ENCODE peak calls at places on chromosomes 16 and 17, in five cellular contexts. F is neural progenitor cell; S is CD8-positive, alpha-beta T cell; V is tibial artery; T is AG04450. J is an unnamed sample.

GRCh38 chr17:18122991-18123753 is 14.6 kb downstream of the MYO15A start:
- DNase-seq in F (no peak), V (no peak), T (no peak), S (no peak), J (no peak)

GRCh38 chr16:19524356-19524865 is 669 bp downstream of the CCP110 start:
- DNase-seq in V (no peak), S (no peak), T (no peak), F (no peak), J (peak; percentile 3)

GRCh38 chr16:14172200-14172805 is 101.2 kb downstream of the MRTFB start:
- DNase-seq in V (no peak), F (no peak), S (no peak), T (peak; percentile 71), J (peak; percentile 93)

GRCh38 chr16:77531741-77532140 is 96.9 kb upstream of the ADAMTS18 start:
- DNase-seq in S (no peak), F (no peak), T (no peak), V (no peak), J (peak; percentile 11)

GRCh38 chr17:45139533-45139920 is 4.0 kb downstream of the ACBD4 start:
- DNase-seq in S (no peak), F (no peak), V (no peak), T (no peak), J (no peak)

GRCh38 chr17:34246436-34246835 is 8.6 kb upstream of the CCL2 start:
- DNase-seq in T (no peak), V (no peak), F (no peak), S (no peak), J (no peak)

GRCh38 chr17:36148559-36149295 is 27.7 kb downstream of the TBC1D3B start:
- DNase-seq in T (peak; percentile 45), S (peak; percentile 57), V (peak; percentile 79), F (peak; percentile 80), J (peak; percentile 41)

GRCh38 chr16:88815901-88816589 is 4.3 kb upstream of the APRT start:
- DNase-seq in F (peak; percentile 72), V (no peak), S (peak; percentile 34), T (no peak), J (no peak)

GRCh38 chr17:48486557-48486956 is 44.3 kb downstream of the HOXB1 start:
- DNase-seq in F (peak; percentile 16), V (no peak), S (no peak), T (peak; percentile 98), J (peak; percentile 92)

GRCh38 chr17:76714822-76715461 is 4.2 kb upstream of the MXRA7 start:
- DNase-seq in F (peak; percentile 72), S (peak; percentile 57), V (peak; percentile 82), T (no peak), J (peak; percentile 75)

GRCh38 chr16:85187002-85187401 is 74.7 kb upstream of the CIBAR2 start:
- DNase-seq in V (peak; percentile 86), F (peak; percentile 58), T (no peak), S (no peak), J (peak; percentile 69)

GRCh38 chr16:88505405-88506082 is 52.5 kb downstream of the ZFPM1 start:
- DNase-seq in V (no peak), S (peak; percentile 57), T (no peak), F (no peak), J (peak; percentile 7)

GRCh38 chr17:76354747-76355310 is 1.1 kb upstream of the PRPSAP1 start:
- DNase-seq in F (no peak), S (no peak), V (no peak), T (no peak), J (no peak)

GRCh38 chr17:43132117-43132516 is 7.0 kb upstream of the BRCA1 start:
- DNase-seq in S (no peak), T (no peak), V (no peak), F (no peak), J (no peak)

GRCh38 chr16:88706965-88707871 is 915 bp downstream of the CTU2 start:
- DNase-seq in T (no peak), F (no peak), V (no peak), S (no peak), J (no peak)

GRCh38 chr17:1197781-1198490 is 18.2 kb upstream of the ABR start:
- DNase-seq in T (no peak), F (no peak), V (peak; percentile 87), S (peak; percentile 55), J (peak; percentile 80)

GRCh38 chr16:83956336-83957289 is 3.6 kb downstream of the OSGIN1 start:
- DNase-seq in V (peak; percentile 88), S (peak; percentile 40), T (peak; percentile 43), F (peak; percentile 92), J (peak; percentile 79)

GRCh38 chr16:86611517-86611840 is 33.1 kb downstream of the FOXL1 start:
- DNase-seq in V (peak; percentile 89), F (no peak), T (peak; percentile 75), S (no peak), J (peak; percentile 96)

GRCh38 chr16:84284168-84284722 is 10.4 kb upstream of the WFDC1 start:
- DNase-seq in S (no peak), V (no peak), F (peak; percentile 61), T (no peak), J (peak; percentile 85)

GRCh38 chr17:15432807-15433547 is 34.4 kb downstream of the CDRT4 start:
- DNase-seq in T (peak; percentile 89), F (no peak), S (no peak), V (peak; percentile 15), J (peak; percentile 99)

GRCh38 chr17:73706428-73706827 is 62.2 kb upstream of the SDK2 start:
- DNase-seq in F (no peak), S (no peak), T (no peak), V (no peak), J (no peak)

GRCh38 chr17:67628580-67629013 is 89.1 kb upstream of the NOL11 start:
- DNase-seq in V (no peak), S (no peak), T (no peak), F (peak; percentile 19), J (no peak)

GRCh38 chr16:28307936-28308335 is 15.6 kb downstream of the SBK1 start:
- DNase-seq in V (no peak), T (no peak), S (no peak), F (no peak), J (no peak)

GRCh38 chr17:43615330-43615729 is 46.4 kb downstream of the MEOX1 start:
- DNase-seq in F (no peak), S (no peak), T (no peak), V (no peak), J (no peak)

GRCh38 chr17:49556183-49556943 is 19.3 kb upstream of the NXPH3 start:
- DNase-seq in V (peak; percentile 61), T (no peak), S (peak; percentile 68), F (peak; percentile 88), J (peak; percentile 60)

GRCh38 chr16:19683453-19684236 is 34.4 kb downstream of the KNOP1 start:
- DNase-seq in V (peak; percentile 20), S (no peak), F (no peak), T (no peak), J (no peak)

GRCh38 chr17:6639014-6639650 is 1.4 kb downstream of the KIAA0753 start:
- DNase-seq in V (peak; percentile 62), T (no peak), F (no peak), S (no peak), J (no peak)
- H3K4me3 ChIP-seq in V (peak overlapping the region; percentile 77), T (peak overlapping the region; percentile 90), F (peak overlapping the region; percentile 75), S (peak overlapping the region; percentile 77), J (peak overlapping the region; percentile 99)

GRCh38 chr17:62179525-62180161 is 114.6 kb upstream of the MED13 start:
- DNase-seq in V (no peak), F (no peak), T (no peak), S (no peak), J (peak; percentile 77)
- TF ChIP-seq CTCF in V (no peak), F (no peak), T (no peak), S (no peak), J (no peak)

GRCh38 chr17:65698381-65699061 is 137.1 kb upstream of the AXIN2 start:
- DNase-seq in F (peak; percentile 46), V (no peak), T (peak; percentile 34), S (no peak), J (peak; percentile 86)
- H3K4me3 ChIP-seq in F (peak overlapping the region; percentile 26), V (no peak overlapping the region), T (peak overlapping the region; percentile 33), S (no peak overlapping the region), J (peak overlapping the region; percentile 28)

GRCh38 chr17:60036796-60037677 is 41.7 kb downstream of the HEATR6 start:
- DNase-seq in F (peak; percentile 87), V (peak; percentile 71), S (peak; percentile 29), T (peak; percentile 37), J (peak; percentile 65)
- TF ChIP-seq CTCF in F (peak; percentile 92), V (peak; percentile 85), S (peak; percentile 76), T (peak; percentile 97), J (peak; percentile 96)

GRCh38 chr16:68704232-68704867 is 32.7 kb upstream of the CDH1 start:
- DNase-seq in S (peak; percentile 5), T (no peak), F (peak; percentile 87), V (peak; percentile 76), J (peak; percentile 66)
- H3K4me3 ChIP-seq in S (no peak overlapping the region), T (no peak overlapping the region), F (no peak overlapping the region), V (no peak overlapping the region), J (no peak overlapping the region)

DNA sequence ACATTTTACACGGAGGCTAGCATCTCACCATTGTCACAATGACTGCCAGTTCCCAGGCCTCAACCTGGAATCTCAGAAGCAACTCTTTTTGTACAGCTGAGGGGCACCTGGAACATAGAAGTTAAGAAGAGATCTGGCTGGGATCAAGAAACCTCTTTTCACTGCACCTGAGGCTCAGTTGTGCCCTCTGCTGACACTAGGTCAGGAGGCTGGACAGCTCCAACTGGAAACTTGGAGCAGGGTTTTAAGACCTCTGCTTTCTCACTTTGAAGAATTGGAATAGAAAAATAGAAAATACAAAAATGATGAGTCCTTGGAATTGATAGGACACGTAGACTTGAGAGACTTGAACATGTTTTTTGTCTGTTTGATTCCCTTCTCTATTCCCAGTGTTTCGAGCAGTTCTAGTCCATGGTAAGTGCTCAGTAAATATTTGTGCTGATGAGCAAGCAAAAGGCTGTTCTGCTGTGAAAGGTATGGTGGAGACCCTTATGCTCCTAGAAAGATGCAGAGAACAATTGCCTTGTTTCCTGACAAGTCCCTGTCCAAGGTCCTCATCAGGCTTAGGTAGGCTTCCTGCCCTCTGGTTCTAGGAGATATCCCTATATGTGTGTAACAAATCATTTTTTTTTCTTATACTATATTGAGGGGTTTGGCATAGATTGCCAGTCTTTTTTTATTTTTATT is 13.6 kb upstream of the PPM1D start:
- DNase-seq in V (no peak), S (no peak), F (peak; percentile 54), T (no peak), J (peak; percentile 44)
- TF ChIP-seq CTCF in V (no peak), S (no peak), F (peak; percentile 53), T (peak; percentile 35), J (peak; percentile 54)

DNA sequence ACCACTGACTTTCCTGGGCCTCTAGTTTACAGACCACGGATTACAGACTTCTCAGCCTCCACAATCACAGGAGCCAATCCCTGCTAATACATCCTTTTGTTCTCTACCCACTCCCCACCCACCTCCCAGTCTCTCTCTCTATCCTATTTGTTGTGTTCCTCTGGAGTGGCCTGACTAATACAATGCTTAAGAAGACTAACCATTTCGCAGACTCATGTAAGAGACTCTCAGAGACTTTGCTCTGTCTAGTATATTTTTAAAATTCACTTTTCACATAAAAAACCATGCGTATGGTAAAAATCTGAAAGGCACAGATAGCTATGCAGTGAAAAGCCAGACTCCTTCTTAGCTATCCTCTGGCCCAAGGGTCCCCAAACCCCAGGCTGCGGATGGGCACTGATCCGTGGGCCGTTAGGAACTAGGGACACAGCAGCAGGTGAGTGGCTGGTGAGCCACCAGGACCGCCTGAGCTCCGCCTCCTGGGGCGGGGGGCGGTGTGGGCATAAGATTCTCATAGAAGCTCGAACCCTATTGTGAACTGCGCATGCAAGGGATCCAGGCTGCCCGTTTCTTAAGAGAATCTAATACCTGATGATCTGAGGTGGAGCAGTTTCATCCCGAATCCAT is 7.6 kb downstream of the PIK3R6 start:
- DNase-seq in S (no peak), F (peak; percentile 45), V (peak; percentile 28), T (no peak), J (no peak)
- H3K4me3 ChIP-seq in S (no peak overlapping the region), F (no peak overlapping the region), V (no peak overlapping the region), T (no peak overlapping the region), J (no peak overlapping the region)

GRCh38 chr17:72175263-72175662 is 54.4 kb downstream of the SOX9 start:
- DNase-seq in S (no peak), V (no peak), F (no peak), T (no peak), J (no peak)
- TF ChIP-seq CTCF in S (no peak), V (no peak), F (no peak), T (no peak), J (no peak)